ENCODE peak calls at places on chromosomes 7 and 10, in nine cellular contexts. I is pancreas; L is epithelial cell of esophagus; Z is NB4; X is A549; A is heart left ventricle; Y is GM12865; T is activated CD8-positive, alpha-beta T cell treated with anti-CD3 and anti-CD28 coated beads for 36 hours; G is cardiac muscle cell. O is an unnamed sample.

GRCh38 chr7:150326657-150327268 is 3.4 kb upstream of the ACTR3C start:
- DNase-seq in I (no peak), L (no peak), Z (no peak), X (no peak), A (no peak), Y (no peak), T (no peak), G (no peak), O (no peak)

GRCh38 chr10:124026337-124026939 is 67.0 kb downstream of the CHST15 start:
- DNase-seq in I (no peak), L (no peak), Z (no peak), X (no peak), A (no peak), Y (no peak), T (no peak), G (no peak), O (no peak)

GRCh38 chr7:36512607-36513006 is 122.9 kb downstream of the ANLN start:
- DNase-seq in I (no peak), L (no peak), Z (no peak), X (no peak), A (no peak), Y (no peak), T (no peak), G (peak; percentile 38), O (no peak)

GRCh38 chr7:142733271-142733670 is 16.0 kb upstream of the PRSS1 start:
- DNase-seq in I (no peak), L (no peak), Z (no peak), X (no peak), A (no peak), Y (no peak), T (no peak), G (no peak), O (no peak)

GRCh38 chr10:15363031-15363430 is 8.1 kb downstream of the FAM171A1 start:
- DNase-seq in I (no peak), L (no peak), Z (no peak), X (no peak), A (no peak), Y (no peak), T (no peak), G (no peak), O (no peak)

GRCh38 chr10:390449-391100 is 255.3 kb downstream of the ZMYND11 start:
- DNase-seq in I (no peak), L (no peak), Z (no peak), X (no peak), A (no peak), Y (no peak), T (no peak), G (no peak), O (no peak)

GRCh38 chr7:122430710-122431109 is 126.2 kb upstream of the FEZF1 start:
- DNase-seq in I (no peak), L (peak; percentile 22), Z (no peak), X (no peak), A (no peak), Y (no peak), T (no peak), G (no peak), O (no peak)

GRCh38 chr7:28291559-28291958 is 111.0 kb upstream of the JAZF1 start:
- DNase-seq in I (no peak), L (no peak), Z (no peak), X (no peak), A (no peak), Y (no peak), T (no peak), G (no peak), O (no peak)

GRCh38 chr10:7563770-7564169 is 103.0 kb downstream of the ITIH5 start:
- DNase-seq in I (no peak), L (no peak), Z (no peak), X (no peak), A (no peak), Y (no peak), T (no peak), G (no peak), O (no peak)

GRCh38 chr7:132554446-132554845 is 21.8 kb downstream of the PLXNA4 start:
- DNase-seq in I (no peak), L (no peak), Z (no peak), X (no peak), A (no peak), Y (no peak), T (no peak), G (no peak), O (no peak)

GRCh38 chr7:78970440-78970916 is 483.0 kb downstream of the MAGI2 start:
- DNase-seq in I (no peak), L (no peak), Z (no peak), X (no peak), A (no peak), Y (no peak), T (no peak), G (no peak), O (peak; percentile 4)

GRCh38 chr10:118045842-118046490 is 775 bp downstream of the RAB11FIP2 start:
- DNase-seq in I (no peak), L (peak; percentile 38), Z (peak; percentile 58), X (peak; percentile 37), A (peak; percentile 50), Y (peak; percentile 34), T (peak; percentile 37), G (peak; percentile 30), O (no peak)

GRCh38 chr10:87534173-87534858 is 29.6 kb downstream of the MINPP1 start:
- DNase-seq in I (no peak), L (no peak), Z (no peak), X (no peak), A (no peak), Y (peak; percentile 70), T (no peak), G (no peak), O (no peak)

GRCh38 chr10:68121862-68122261 is 12.6 kb downstream of the MYPN start:
- DNase-seq in I (no peak), L (no peak), Z (no peak), X (no peak), A (no peak), Y (no peak), T (no peak), G (no peak), O (no peak)

GRCh38 chr7:68984331-68984730 is 613.9 kb upstream of the AUTS2 start:
- DNase-seq in I (no peak), L (no peak), Z (no peak), X (no peak), A (no peak), Y (no peak), T (no peak), G (no peak), O (no peak)

GRCh38 chr7:140593583-140593982 is 47.0 kb downstream of the DENND2A start:
- DNase-seq in I (no peak), L (no peak), Z (no peak), X (no peak), A (no peak), Y (no peak), T (peak; percentile 45), G (no peak), O (no peak)

GRCh38 chr10:105643662-105644061 is 1002.6 kb downstream of the SORCS3 start:
- DNase-seq in I (no peak), L (no peak), Z (no peak), X (no peak), A (no peak), Y (no peak), T (no peak), G (no peak), O (no peak)

GRCh38 chr10:100928039-100928438 is 15.3 kb downstream of the SLF2 start:
- DNase-seq in I (no peak), L (no peak), Z (no peak), X (no peak), A (no peak), Y (no peak), T (no peak), G (peak; percentile 61), O (no peak)

GRCh38 chr10:100927266-100927665 is 14.5 kb downstream of the SLF2 start:
- DNase-seq in I (no peak), L (no peak), Z (no peak), X (no peak), A (no peak), Y (no peak), T (no peak), G (no peak), O (no peak)

GRCh38 chr10:100934084-100934659 is 21.4 kb downstream of the SLF2 start:
- DNase-seq in I (no peak), L (peak; percentile 25), Z (peak; percentile 37), X (peak; percentile 39), A (no peak), Y (peak; percentile 10), T (no peak), G (no peak), O (peak; percentile 8)

GRCh38 chr10:100930368-100930767 is 17.6 kb downstream of the SLF2 start:
- DNase-seq in I (no peak), L (no peak), Z (no peak), X (peak; percentile 12), A (no peak), Y (no peak), T (no peak), G (peak; percentile 17), O (no peak)
- TF ChIP-seq CTCF in I (no peak), L (peak; percentile 14), Z (no peak), X (no peak), A (no peak), Y (no peak), T (no peak), G (no peak), O (no peak)

GRCh38 chr10:101139421-101139911 is 8.4 kb downstream of the TLX1 start:
- DNase-seq in I (no peak), L (no peak), Z (no peak), X (no peak), A (no peak), Y (no peak), T (no peak), G (peak; percentile 59), O (peak; percentile 59)
- TF ChIP-seq CTCF in I (no peak), L (no peak), Z (peak; percentile 12), X (no peak), A (no peak), Y (no peak), T (no peak), G (peak; percentile 42), O (no peak)

GRCh38 chr10:34817054-34817453 is 2.0 kb upstream of the PARD3 start:
- DNase-seq in I (no peak), L (no peak), Z (no peak), X (no peak), A (no peak), Y (no peak), T (no peak), G (no peak), O (no peak)
- TF ChIP-seq CTCF in I (no peak), L (no peak), Z (no peak), X (no peak), A (no peak), Y (no peak), T (no peak), G (no peak), O (no peak)

GRCh38 chr10:25641576-25641975 is 292.5 kb upstream of the MYO3A start:
- DNase-seq in I (no peak), L (no peak), Z (no peak), X (no peak), A (no peak), Y (no peak), T (no peak), G (no peak), O (no peak)

GRCh38 chr10:25642736-25643135 is 291.3 kb upstream of the MYO3A start:
- DNase-seq in I (no peak), L (no peak), Z (no peak), X (no peak), A (no peak), Y (no peak), T (no peak), G (no peak), O (no peak)

DNA sequence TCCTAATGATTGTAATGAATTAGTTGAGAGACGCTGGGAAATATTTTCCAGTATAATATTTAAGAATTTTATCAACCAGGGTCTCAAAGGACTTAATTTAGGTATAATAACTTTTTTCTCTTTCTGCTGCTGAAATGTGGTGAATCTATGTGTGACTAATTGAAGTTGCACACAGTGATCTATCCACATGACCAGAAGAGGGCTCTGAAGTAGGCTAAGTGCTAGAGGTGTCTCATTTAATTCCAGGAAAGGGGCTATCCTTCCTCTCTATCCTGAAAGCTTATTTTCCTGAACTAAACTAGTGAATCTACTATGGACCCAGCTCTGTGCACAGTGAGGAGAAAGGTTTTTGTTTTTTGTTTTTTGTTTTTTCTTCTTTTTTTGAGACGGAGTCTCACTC is 294.4 kb upstream of the MYO3A start:
- DNase-seq in I (no peak), L (no peak), Z (no peak), X (no peak), A (no peak), Y (no peak), T (no peak), G (no peak), O (no peak)
- TF ChIP-seq CTCF in I (no peak), L (no peak), Z (no peak), X (no peak), A (no peak), Y (no peak), T (no peak), G (peak; percentile 11), O (no peak)

O was measured in endothelial cell.